ENCODE peak calls at places on chromosomes 11 and 22, in eight cellular contexts. J is heart right ventricle, X is pancreas, F is heart left ventricle, C is HAP-1, A is cardiac muscle cell, B is osteoblast, E is upper lobe of right lung. Y is an unnamed sample.

GRCh38 chr11:134364261-134364660 is 32.5 kb downstream of the GLB1L2 start:
- DNase-seq in J (no peak), X (no peak), F (no peak), C (no peak), A (no peak), B (peak; percentile 52), E (peak; percentile 41), Y (no peak)

GRCh38 chr11:12052676-12053605 is 44.5 kb upstream of the DKK3 start:
- DNase-seq in J (no peak), X (no peak), F (no peak), C (no peak), A (no peak), B (no peak), E (no peak), Y (peak; percentile 60)

GRCh38 chr11:2378527-2379210 is 1.6 kb downstream of the CD81 start:
- DNase-seq in J (peak; percentile 69), X (peak; percentile 58), F (peak; percentile 65), C (no peak), A (no peak), B (peak; percentile 96), E (no peak), Y (no peak)

GRCh38 chr11:40877981-40878380 is 581.5 kb downstream of the LRRC4C start:
- DNase-seq in J (no peak), X (no peak), F (no peak), C (no peak), A (no peak), B (no peak), E (no peak), Y (no peak)

GRCh38 chr22:31911565-31912401 is 32.6 kb upstream of the YWHAH start:
- DNase-seq in J (no peak), X (no peak), F (no peak), C (no peak), A (no peak), B (peak; percentile 60), E (no peak), Y (no peak)

GRCh38 chr11:120324932-120325810 is at the start of gene TLCD5:
- DNase-seq in J (peak; percentile 76), X (peak; percentile 76), F (peak; percentile 81), C (peak; percentile 84), A (peak; percentile 89), B (peak; percentile 88), E (peak; percentile 84), Y (peak; percentile 94)

GRCh38 chr11:120235024-120235628 is 4.8 kb upstream of the POU2F3 start:
- DNase-seq in J (peak; percentile 48), X (peak; percentile 82), F (peak; percentile 50), C (peak; percentile 34), A (peak; percentile 82), B (peak; percentile 94), E (peak; percentile 86), Y (peak; percentile 91)

GRCh38 chr11:93492464-93493251 is 50.5 kb downstream of the SMCO4 start:
- DNase-seq in J (no peak), X (no peak), F (no peak), C (no peak), A (no peak), B (no peak), E (no peak), Y (no peak)

GRCh38 chr11:69245041-69245440 is 48.9 kb upstream of the MYEOV start:
- DNase-seq in J (no peak), X (no peak), F (no peak), C (no peak), A (no peak), B (no peak), E (no peak), Y (no peak)

GRCh38 chr11:68460741-68461283 is at the start of gene PPP6R3:
- DNase-seq in J (no peak), X (no peak), F (no peak), C (no peak), A (no peak), B (peak; percentile 94), E (no peak), Y (peak; percentile 92)

GRCh38 chr11:64870176-64870892 is 8.1 kb downstream of the EHD1 start:
- DNase-seq in J (no peak), X (no peak), F (peak; percentile 45), C (no peak), A (peak; percentile 92), B (peak; percentile 97), E (no peak), Y (peak; percentile 63)

GRCh38 chr11:64869571-64870175 is 8.7 kb downstream of the EHD1 start:
- DNase-seq in J (no peak), X (no peak), F (no peak), C (peak; percentile 18), A (peak; percentile 67), B (no peak), E (no peak), Y (peak; percentile 87)

GRCh38 chr11:64872790-64873488 is 5.5 kb downstream of the EHD1 start:
- DNase-seq in J (no peak), X (no peak), F (no peak), C (no peak), A (no peak), B (no peak), E (no peak), Y (no peak)

GRCh38 chr11:64868904-64869570 is 9.4 kb downstream of the EHD1 start:
- DNase-seq in J (peak; percentile 61), X (no peak), F (peak; percentile 66), C (no peak), A (peak; percentile 65), B (peak; percentile 98), E (no peak), Y (peak; percentile 63)

DNA sequence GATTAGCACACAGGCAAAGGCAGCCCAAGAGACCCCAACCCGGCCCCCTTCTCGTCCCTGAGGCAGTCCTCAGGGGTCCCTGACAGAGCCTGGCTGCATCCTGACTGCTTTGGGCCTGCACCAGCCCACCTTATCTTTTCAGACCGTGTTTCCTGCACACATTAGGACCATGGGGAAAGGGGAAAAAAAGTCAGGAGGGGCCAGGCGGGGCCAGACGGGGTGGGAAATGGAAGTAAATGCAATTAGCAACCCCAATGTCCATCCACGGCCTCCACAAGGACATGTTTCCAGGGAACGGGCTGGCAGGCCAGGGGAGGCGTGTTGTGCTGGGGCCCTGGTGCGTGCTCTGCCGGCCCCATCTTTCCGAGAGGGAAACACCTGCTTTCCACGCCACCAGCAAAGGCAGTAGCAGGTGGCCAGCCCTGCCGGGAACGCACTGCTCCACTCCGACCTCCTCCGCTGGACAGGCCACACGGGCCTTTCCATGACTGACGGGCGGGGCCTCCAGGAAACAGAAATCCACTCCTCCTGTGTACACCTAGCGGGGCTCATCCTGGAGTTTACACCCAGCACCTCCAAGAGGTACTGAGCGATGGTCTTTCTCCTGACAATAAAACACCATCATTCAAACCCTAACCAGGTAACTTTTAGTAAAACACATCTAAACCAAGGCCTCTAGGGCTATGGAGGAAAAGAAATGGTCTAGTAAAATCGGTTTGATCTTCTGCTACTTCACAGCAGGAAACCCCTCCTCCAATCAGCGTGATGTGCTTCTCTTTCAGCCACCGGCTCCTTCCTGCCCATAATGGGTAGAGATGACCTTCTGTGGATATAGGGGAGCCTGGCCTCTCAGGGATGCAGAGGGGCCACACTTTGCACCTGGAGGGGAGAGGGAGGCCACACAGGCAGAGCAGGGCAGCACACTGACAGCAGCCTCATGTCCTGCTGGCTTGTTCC is 7.2 kb downstream of the EHD1 start:
- DNase-seq in J (no peak), X (no peak), F (no peak), C (no peak), A (no peak), B (no peak), E (no peak), Y (no peak)
- H3K4me3 ChIP-seq in J (peak overlapping the region; percentile 21), X (no peak overlapping the region), F (peak overlapping the region; percentile 33), C (no peak overlapping the region), A (no peak overlapping the region), B (no peak overlapping the region), E (peak overlapping the region; percentile 10), Y (no peak overlapping the region)

GRCh38 chr11:44357734-44358133 is 47.8 kb upstream of the ALX4 start:
- DNase-seq in J (no peak), X (no peak), F (no peak), C (no peak), A (no peak), B (no peak), E (no peak), Y (no peak)
- H3K27me3 ChIP-seq in J (no peaks in the 10 kb centered on the region), X (no peaks in the 10 kb centered on the region), F (no peaks in the 10 kb centered on the region), C (peaks cover 10% of the 10 kb centered on the region), A (peaks cover 3% of the 10 kb centered on the region), B (peaks cover 31% of the 10 kb centered on the region), E (peaks cover 5% of the 10 kb centered on the region), Y (no peaks in the 10 kb centered on the region)

DNA sequence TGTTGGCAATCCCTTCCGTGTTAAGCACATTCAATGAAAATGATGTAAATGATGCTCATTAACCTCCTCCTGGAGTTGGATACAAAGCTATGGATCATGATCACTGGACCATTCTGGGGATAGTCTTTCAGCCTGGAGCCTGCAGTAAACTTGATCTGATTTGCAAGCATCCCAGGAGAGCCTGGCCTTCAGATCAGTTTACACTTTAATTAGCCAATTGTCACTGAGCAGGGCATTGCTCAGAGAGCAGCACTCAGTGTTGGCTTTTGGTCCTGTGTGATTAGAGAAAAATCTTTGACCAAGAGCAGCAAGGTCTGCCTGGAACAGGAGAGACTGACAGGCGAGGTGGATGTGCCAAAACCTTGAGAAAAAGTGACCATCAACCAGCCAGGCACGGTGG is 45.6 kb downstream of the ARFGAP3 start:
- DNase-seq in J (no peak), X (no peak), F (no peak), C (no peak), A (no peak), B (peak; percentile 37), E (no peak), Y (no peak)
- H3K36me3 ChIP-seq in J (peaks cover 4% of the 10 kb centered on the region), X (peaks cover 60% of the 10 kb centered on the region), F (no peaks in the 10 kb centered on the region), C (peaks cover 8% of the 10 kb centered on the region), A (peaks cover 43% of the 10 kb centered on the region), B (peaks cover 90% of the 10 kb centered on the region), E (peaks cover 89% of the 10 kb centered on the region), Y (peaks cover 3% of the 10 kb centered on the region)

GRCh38 chr22:27327981-27328721 is 473.4 kb downstream of the MN1 start:
- DNase-seq in J (no peak), X (no peak), F (no peak), C (no peak), A (no peak), B (no peak), E (no peak), Y (no peak)

GRCh38 chr22:27331526-27332281 is 469.9 kb downstream of the MN1 start:
- DNase-seq in J (peak; percentile 26), X (peak; percentile 73), F (no peak), C (no peak), A (peak; percentile 66), B (peak; percentile 83), E (peak; percentile 84), Y (peak; percentile 63)

GRCh38 chr22:27329471-27329870 is 472.1 kb downstream of the MN1 start:
- DNase-seq in J (no peak), X (no peak), F (no peak), C (no peak), A (peak; percentile 36), B (no peak), E (no peak), Y (peak; percentile 81)

GRCh38 chr22:27327497-27327896 is 474.1 kb downstream of the MN1 start:
- DNase-seq in J (no peak), X (no peak), F (no peak), C (no peak), A (no peak), B (no peak), E (no peak), Y (no peak)

DNA sequence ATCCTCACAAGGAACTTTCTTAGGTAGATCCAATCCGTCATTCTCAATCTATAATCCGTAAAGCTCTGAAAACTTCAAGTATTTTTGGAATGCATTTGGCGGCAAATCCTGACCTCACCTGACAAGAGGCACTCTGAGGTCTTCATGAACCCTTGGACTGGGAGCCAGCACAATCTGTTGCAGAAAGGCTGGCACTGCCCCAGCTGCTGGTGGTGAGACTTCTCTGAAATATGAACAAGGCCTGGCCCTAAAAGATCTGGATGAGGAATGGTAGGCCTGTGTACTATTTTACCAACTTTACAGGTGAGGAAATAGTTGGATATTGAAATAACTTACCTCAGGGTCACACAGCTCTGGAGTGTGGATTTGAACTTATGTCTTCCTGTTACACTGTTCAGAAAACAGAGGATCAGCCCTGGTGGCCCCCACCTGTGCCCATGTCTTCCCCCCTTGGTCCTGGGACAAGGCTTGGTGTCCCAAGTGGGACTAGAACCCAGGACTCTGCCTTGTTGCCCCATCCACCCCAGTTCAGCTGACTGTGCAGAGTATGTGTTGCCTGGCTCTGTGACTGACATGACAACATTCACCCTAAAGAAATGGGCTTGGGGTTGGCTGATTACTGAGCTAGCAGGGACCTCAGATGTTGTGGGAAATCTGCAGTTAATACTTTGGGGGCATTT is 471.4 kb downstream of the MN1 start:
- DNase-seq in J (no peak), X (no peak), F (no peak), C (no peak), A (no peak), B (no peak), E (no peak), Y (peak; percentile 2)
- H3K4me3 ChIP-seq in J (no peak overlapping the region), X (no peak overlapping the region), F (no peak overlapping the region), C (no peak overlapping the region), A (no peak overlapping the region), B (no peak overlapping the region), E (no peak overlapping the region), Y (no peak overlapping the region)

Y was measured in H7.